ENCODE peak calls at places on chromosomes 11 and 22, in four cellular contexts. X is fibroblast of mammary gland; P is thoracic aorta; E is CD4-positive, alpha-beta memory T cell. T is an unnamed sample.

GRCh38 chr11:94821439-94821838 is 53.3 kb downstream of the AMOTL1 start:
- DNase-seq in X (no peak), P (no peak), E (no peak), T (no peak)

GRCh38 chr11:108751444-108751843 is 86.6 kb downstream of the DDX10 start:
- DNase-seq in X (no peak), P (no peak), E (no peak), T (no peak)

GRCh38 chr11:12864316-12865156 is 144.6 kb upstream of the RASSF10 start:
- DNase-seq in X (no peak), P (no peak), E (no peak), T (no peak)

GRCh38 chr22:23913661-23914353 is 19.6 kb downstream of the MIF start:
- DNase-seq in X (peak), P (peak), E (peak), T (peak)

GRCh38 chr11:70281114-70281729 is 10.7 kb downstream of the PPFIA1 start:
- DNase-seq in X (peak), P (peak), E (no peak), T (no peak)

GRCh38 chr11:94201004-94201465 is 72.4 kb downstream of the PANX1 start:
- DNase-seq in X (peak), P (no peak), E (no peak), T (no peak)

GRCh38 chr11:96264364-96264763 is 78.6 kb downstream of the MAML2 start:
- DNase-seq in X (no peak), P (no peak), E (no peak), T (no peak)

GRCh38 chr22:50313600-50313999 is 6.2 kb upstream of the PLXNB2 start:
- DNase-seq in X (no peak), P (no peak), E (no peak), T (no peak)

GRCh38 chr11:119324124-119324665 is 7.3 kb upstream of the MCAM start:
- DNase-seq in X (no peak), P (no peak), E (no peak), T (no peak)

GRCh38 chr11:34427171-34427805 is 11.4 kb upstream of the CAT start:
- DNase-seq in X (peak), P (no peak), E (no peak), T (no peak)

GRCh38 chr22:20262582-20263147 is 5.5 kb downstream of the RTN4R start:
- DNase-seq in X (no peak), P (no peak), E (no peak), T (no peak)

GRCh38 chr11:126815111-126815510 is 185.5 kb downstream of the KIRREL3 start:
- DNase-seq in X (peak), P (no peak), E (no peak), T (no peak)

DNA sequence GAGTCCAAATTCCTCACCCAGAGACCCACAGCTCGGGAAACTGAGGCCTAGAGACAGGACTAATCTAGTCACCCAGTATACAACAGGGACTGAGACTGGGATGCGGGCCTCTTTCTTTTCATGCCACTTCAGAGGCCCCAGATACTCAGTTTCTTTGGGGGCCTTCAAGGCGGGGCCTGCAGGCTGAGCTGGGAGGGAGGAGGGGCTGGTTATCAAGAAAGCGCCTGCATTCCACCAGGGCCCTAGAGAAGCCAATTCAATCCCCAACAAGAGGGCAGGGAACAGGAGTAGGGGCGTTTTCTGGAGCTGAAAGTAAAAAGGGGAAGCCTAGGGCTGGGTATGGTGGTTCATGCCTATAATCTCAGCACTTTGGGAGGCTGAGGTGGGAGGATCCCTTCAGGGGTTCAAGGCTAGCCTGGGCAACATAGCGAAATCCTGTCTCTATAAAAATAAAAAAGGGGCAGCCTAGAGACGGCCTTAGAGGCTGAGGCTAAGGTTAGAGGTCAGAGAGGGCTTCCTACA is 1.6 kb downstream of the ATG2A start:
- DNase-seq in X (no peak), P (no peak), E (no peak), T (no peak)
- H3K4me3 ChIP-seq in X (peak), P (peak), E (peak), T (peak)

GRCh38 chr11:123560001-123560400 is 94.4 kb downstream of the SCN3B start:
- DNase-seq in X (peak), P (no peak), E (no peak), T (no peak)

GRCh38 chr11:123556633-123557032 is 97.8 kb downstream of the SCN3B start:
- DNase-seq in X (no peak), P (no peak), E (no peak), T (no peak)

GRCh38 chr11:123559418-123559817 is 95.0 kb downstream of the SCN3B start:
- DNase-seq in X (no peak), P (no peak), E (no peak), T (no peak)

GRCh38 chr11:123561046-123561781 is 93.2 kb downstream of the SCN3B start:
- DNase-seq in X (peak), P (no peak), E (no peak), T (no peak)

DNA sequence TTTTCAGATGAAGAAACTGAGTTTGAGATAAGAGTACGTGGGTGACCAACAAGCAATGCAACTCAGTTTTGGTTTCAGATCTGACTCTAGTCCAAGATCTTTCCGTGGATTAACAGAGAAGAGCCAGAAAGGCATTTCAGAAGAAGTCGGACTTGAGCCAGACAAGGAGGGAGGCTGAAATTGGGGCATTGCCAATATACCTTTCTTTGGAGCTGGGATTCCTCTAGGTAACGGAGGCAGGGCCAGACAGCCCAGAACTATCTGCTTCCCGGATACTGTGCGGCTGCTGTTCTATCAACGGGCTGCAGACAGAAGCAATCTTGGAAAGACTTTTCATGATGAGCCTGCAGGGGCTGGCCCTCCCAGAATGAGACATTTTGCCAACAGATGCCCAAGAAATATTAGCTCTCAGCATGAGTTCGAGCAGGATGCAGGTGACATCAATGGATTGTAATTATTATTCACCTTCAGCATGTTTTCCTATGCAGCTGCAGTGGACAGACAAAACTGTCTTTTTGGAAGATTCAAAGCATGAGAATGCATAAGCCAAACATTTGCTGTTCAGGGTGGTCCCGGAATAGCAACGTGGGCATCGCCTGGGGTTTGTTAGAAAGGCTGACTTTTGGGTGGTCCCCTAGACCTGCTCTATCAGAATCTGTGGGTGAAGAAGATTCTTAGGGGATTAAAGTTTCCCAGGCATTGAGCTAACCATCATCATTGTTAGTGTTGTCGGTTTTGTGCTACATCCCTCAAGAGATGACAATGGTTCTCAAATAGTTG is 95.7 kb downstream of the SCN3B start:
- DNase-seq in X (no peak), P (no peak), E (no peak), T (no peak)
- H3K4me3 ChIP-seq in X (no peak), P (no peak), E (no peak), T (no peak)

GRCh38 chr11:131248588-131248987 is 121.8 kb upstream of the NTM start:
- DNase-seq in X (peak), P (no peak), E (no peak), T (no peak)

GRCh38 chr11:131253885-131254204 is 116.6 kb upstream of the NTM start:
- DNase-seq in X (peak), P (no peak), E (no peak), T (no peak)

GRCh38 chr11:131253142-131253884 is 117.1 kb upstream of the NTM start:
- DNase-seq in X (no peak), P (no peak), E (no peak), T (no peak)

GRCh38 chr11:131254254-131254653 is 116.2 kb upstream of the NTM start:
- DNase-seq in X (no peak), P (no peak), E (no peak), T (no peak)
- H3K4me3 ChIP-seq in X (no peak), P (no peak), E (no peak), T (no peak)

GRCh38 chr11:32575070-32575469 is 8.6 kb upstream of the EIF3M start:
- DNase-seq in X (no peak), P (no peak), E (no peak), T (no peak)

GRCh38 chr11:32576456-32576855 is 7.2 kb upstream of the EIF3M start:
- DNase-seq in X (no peak), P (no peak), E (no peak), T (no peak)

GRCh38 chr11:32571039-32571438 is 12.6 kb upstream of the EIF3M start:
- DNase-seq in X (no peak), P (no peak), E (no peak), T (no peak)

GRCh38 chr11:32573228-32573627 is 10.4 kb upstream of the EIF3M start:
- DNase-seq in X (no peak), P (no peak), E (no peak), T (no peak)

GRCh38 chr11:32574446-32574845 is 9.2 kb upstream of the EIF3M start:
- DNase-seq in X (no peak), P (no peak), E (no peak), T (no peak)
- H3K4me3 ChIP-seq in X (no peak), P (no peak), E (no peak), T (no peak)

GRCh38 chr11:132343445-132343844 is 973.0 kb downstream of the NTM start:
- DNase-seq in X (no peak), P (no peak), E (no peak), T (no peak)
- H3K4me3 ChIP-seq in X (no peak), P (no peak), E (no peak), T (no peak)

GRCh38 chr11:121727942-121728341 is 275.2 kb upstream of the SORL1-AS1 start:
- DNase-seq in X (no peak), P (no peak), E (no peak), T (no peak)

GRCh38 chr11:121721448-121721847 is 268.7 kb upstream of the SORL1-AS1 start:
- DNase-seq in X (no peak), P (no peak), E (no peak), T (no peak)

GRCh38 chr11:121721961-121722360 is 269.2 kb upstream of the SORL1-AS1 start:
- DNase-seq in X (peak), P (no peak), E (no peak), T (no peak)

GRCh38 chr11:121722431-121723256 is 269.9 kb upstream of the SORL1-AS1 start:
- DNase-seq in X (peak), P (peak), E (no peak), T (no peak)

GRCh38 chr11:121723261-121723741 is 270.5 kb upstream of the SORL1-AS1 start:
- DNase-seq in X (peak), P (peak), E (no peak), T (no peak)
- H3K4me3 ChIP-seq in X (peak), P (peak), E (no peak), T (no peak)

T was measured in Jurkat, Clone E6-1.